ENCODE peak calls at places on chromosome 12, in five cellular contexts. Y is central memory CD4-positive, alpha-beta T cell; T is stimulated activated CD4-positive, alpha-beta T cell treated with anti-CD3 and anti-CD28 coated beads, Interleukin-4, amount 100 ng/mL, for 48 hours; I is epithelial cell of prostate; C is NK-92 treated with Interleukin-12 subunit alpha and Interleukin-12 subunit beta, amount 100 ng/mL, for 24 hours. H is an unnamed sample.

GRCh38 chr12:73185403-73185802 is 913.2 kb downstream of the TRHDE start:
- DNase-seq in Y (no peak), T (no peak), I (no peak), C (no peak), H (no peak)

GRCh38 chr12:22459872-22460490 is 84.4 kb downstream of the C2CD5 start:
- DNase-seq in Y (peak), T (no peak), I (no peak), C (no peak), H (no peak)

GRCh38 chr12:132067182-132067581 is 76.9 kb downstream of the DDX51 start:
- DNase-seq in Y (no peak), T (no peak), I (no peak), C (no peak), H (no peak)

GRCh38 chr12:34394211-34395055 is 372.1 kb downstream of the ALG10 start:
- DNase-seq in Y (no peak), T (no peak), I (no peak), C (no peak), H (no peak)

GRCh38 chr12:54016478-54016964 is 7.7 kb downstream of the HOXC8 start:
- DNase-seq in Y (no peak), T (no peak), I (no peak), C (no peak), H (no peak)

GRCh38 chr12:45148619-45149018 is 67.3 kb upstream of the ANO6 start:
- DNase-seq in Y (no peak), T (no peak), I (no peak), C (no peak), H (no peak)

GRCh38 chr12:19707948-19708409 is 268.7 kb downstream of the AEBP2 start:
- DNase-seq in Y (no peak), T (no peak), I (peak), C (no peak), H (no peak)

GRCh38 chr12:130075497-130076076 is 86.7 kb upstream of the FZD10 start:
- DNase-seq in Y (no peak), T (no peak), I (no peak), C (no peak), H (no peak)

GRCh38 chr12:81208193-81208946 is 130.5 kb downstream of the ACSS3 start:
- DNase-seq in Y (no peak), T (no peak), I (no peak), C (no peak), H (no peak)

GRCh38 chr12:87931764-87932163 is 97.4 kb downstream of the C12orf50 start:
- DNase-seq in Y (no peak), T (no peak), I (peak), C (no peak), H (no peak)

GRCh38 chr12:89756638-89757321 is 48.1 kb upstream of the ATP2B1 start:
- DNase-seq in Y (peak), T (no peak), I (peak), C (peak), H (peak)

GRCh38 chr12:62190921-62191746 is 69.1 kb upstream of the USP15 start:
- DNase-seq in Y (peak), T (peak), I (no peak), C (no peak), H (no peak)